ENCODE peak calls at places on chromosomes 5 and 9, in ten cellular contexts. W is fibroblast of the aortic adventitia, J is EH, F is mucosa of descending colon, C is amygdala, M is lower leg skin, I is pancreas, E is kidney, Z is hippocampal formation, A is nephron progenitor cell. B is an unnamed sample.

GRCh38 chr9:77128125-77128789 is 49.1 kb upstream of the VPS13A start:
- DNase-seq in W (no peak), J (no peak), F (no peak), C (no peak), M (no peak), I (no peak), E (no peak), Z (no peak), A (no peak), B (no peak)

GRCh38 chr5:180816608-180817534 is 14.3 kb upstream of the MGAT1 start:
- DNase-seq in W (peak), J (no peak), F (peak), C (no peak), M (no peak), I (no peak), E (peak), Z (no peak), A (peak), B (no peak)

GRCh38 chr5:169652057-169652456 is 15.0 kb downstream of the DOCK2 start:
- DNase-seq in W (no peak), J (no peak), F (no peak), C (no peak), M (no peak), I (peak), E (no peak), Z (no peak), A (no peak), B (no peak)

GRCh38 chr9:19946446-19947109 is 157.7 kb upstream of the SLC24A2 start:
- DNase-seq in W (peak), J (peak), F (no peak), C (no peak), M (no peak), I (no peak), E (no peak), Z (peak), A (peak), B (no peak)

GRCh38 chr9:116157436-116158138 is 4.0 kb downstream of the PAPPA start:
- DNase-seq in W (peak), J (peak), F (no peak), C (no peak), M (no peak), I (no peak), E (no peak), Z (no peak), A (peak), B (no peak)

GRCh38 chr9:105063665-105064247 is 135.8 kb upstream of the ABCA1 start:
- DNase-seq in W (peak), J (peak), F (peak), C (no peak), M (peak), I (no peak), E (no peak), Z (no peak), A (no peak), B (no peak)

GRCh38 chr5:68924490-68925145 is 169.2 kb upstream of the SLC30A5 start:
- DNase-seq in W (peak), J (peak), F (no peak), C (no peak), M (no peak), I (no peak), E (no peak), Z (no peak), A (no peak), B (no peak)

GRCh38 chr9:7132605-7133004 is 374.8 kb downstream of the KDM4C start:
- DNase-seq in W (no peak), J (no peak), F (no peak), C (no peak), M (no peak), I (no peak), E (no peak), Z (no peak), A (no peak), B (no peak)

GRCh38 chr9:124345751-124346281 is 69.4 kb downstream of the PSMB7 start:
- DNase-seq in W (no peak), J (no peak), F (no peak), C (no peak), M (no peak), I (peak), E (peak), Z (no peak), A (no peak), B (no peak)

GRCh38 chr5:132451387-132451786 is 39.2 kb downstream of the IRF1 start:
- DNase-seq in W (no peak), J (no peak), F (no peak), C (no peak), M (no peak), I (no peak), E (no peak), Z (no peak), A (no peak), B (no peak)